ENCODE peak calls at places on chromosomes 13 and 19, in four cellular contexts. Z is HCT116, Y is HepG2, V is K562. O is an unnamed sample.
A peak's percentile ranks its signal among the peaks of the same experiment; 100 is the strongest.

GRCh38 chr13:102394158-102395053 is 7.4 kb downstream of the FGF14 start:
- DNase-seq in Z (no peak), Y (no peak), V (peak; percentile 83), O (peak; percentile 95)

GRCh38 chr19:8046569-8047165 is 5.9 kb upstream of the CCL25 start:
- DNase-seq in Z (no peak), Y (no peak), V (no peak), O (no peak)

GRCh38 chr13:43848250-43848649 is 31.3 kb downstream of the CCDC122 start:
- DNase-seq in Z (no peak), Y (peak; percentile 76), V (no peak), O (no peak)

GRCh38 chr19:38395381-38396127 is 7.1 kb downstream of the SPRED3 start:
- DNase-seq in Z (no peak), Y (no peak), V (no peak), O (no peak)

GRCh38 chr19:19461671-19462622 is 53.4 kb downstream of the TSSK6 start:
- DNase-seq in Z (no peak), Y (peak; percentile 65), V (peak; percentile 38), O (peak; percentile 94)

GRCh38 chr19:4347521-4347920 is 4.2 kb downstream of the MPND start:
- DNase-seq in Z (no peak), Y (no peak), V (no peak), O (no peak)

GRCh38 chr13:24050292-24050711 is 110.2 kb upstream of the SPATA13 start:
- DNase-seq in Z (no peak), Y (no peak), V (no peak), O (no peak)

GRCh38 chr13:79451500-79451962 is 29.4 kb upstream of the NDFIP2 start:
- DNase-seq in Z (no peak), Y (no peak), V (peak; percentile 90), O (peak; percentile 6)

GRCh38 chr19:15124572-15125231 is 17.5 kb downstream of the SYDE1 start:
- DNase-seq in Z (no peak), Y (peak; percentile 50), V (no peak), O (peak; percentile 88)

GRCh38 chr13:62678039-62678438 is 1262.4 kb upstream of the PCDH20 start:
- DNase-seq in Z (no peak), Y (no peak), V (no peak), O (no peak)

GRCh38 chr19:3133793-3134116 is 2.1 kb upstream of the GNA15 start:
- DNase-seq in Z (no peak), Y (no peak), V (no peak), O (no peak)

GRCh38 chr19:5926641-5927438 is 12.8 kb downstream of the CAPS start:
- DNase-seq in Z (no peak), Y (no peak), V (no peak), O (peak; percentile 83)

GRCh38 chr13:44609137-44609536 is 33.0 kb upstream of the TSC22D1 start:
- DNase-seq in Z (no peak), Y (no peak), V (no peak), O (no peak)

GRCh38 chr19:11203194-11204075 is 6.1 kb upstream of the KANK2 start:
- DNase-seq in Z (no peak), Y (peak; percentile 35), V (peak; percentile 79), O (peak; percentile 93)

GRCh38 chr13:94233401-94233800 is 246.1 kb downstream of the DCT start:
- DNase-seq in Z (no peak), Y (no peak), V (no peak), O (no peak)

GRCh38 chr13:20525144-20525600 is 485 bp downstream of the CRYL1 start:
- DNase-seq in Z (no peak), Y (peak; percentile 15), V (peak; percentile 30), O (no peak)

GRCh38 chr13:48624016-48624415 is 29.7 kb upstream of the CYSLTR2 start:
- DNase-seq in Z (no peak), Y (no peak), V (no peak), O (no peak)

GRCh38 chr19:30744741-30745475 is 372.7 kb downstream of the ZNF536 start:
- DNase-seq in Z (no peak), Y (no peak), V (no peak), O (no peak)

GRCh38 chr19:30879225-30879624 is 470.0 kb downstream of the TSHZ3 start:
- DNase-seq in Z (no peak), Y (no peak), V (no peak), O (peak; percentile 56)

GRCh38 chr13:78497702-78498319 is 105.5 kb downstream of the POU4F1 start:
- DNase-seq in Z (no peak), Y (no peak), V (no peak), O (peak; percentile 7)

GRCh38 chr13:30708541-30708940 is 26.8 kb upstream of the ALOX5AP start:
- DNase-seq in Z (no peak), Y (no peak), V (no peak), O (no peak)

GRCh38 chr19:35549174-35549788 is 3.9 kb downstream of the TMEM147 start:
- DNase-seq in Z (peak; percentile 34), Y (peak; percentile 76), V (peak; percentile 84), O (peak; percentile 83)
- TF ChIP-seq MAX in Z (no peak), Y (no peak), V (no peak), O (no peak)

GRCh38 chr13:42780044-42780443 is 1.3 kb upstream of the FAM216B start:
- DNase-seq in Z (no peak), Y (no peak), V (no peak), O (no peak)
- TF ChIP-seq ELF1 in Z (no peak), Y (no peak), V (no peak), O (no peak)

DNA sequence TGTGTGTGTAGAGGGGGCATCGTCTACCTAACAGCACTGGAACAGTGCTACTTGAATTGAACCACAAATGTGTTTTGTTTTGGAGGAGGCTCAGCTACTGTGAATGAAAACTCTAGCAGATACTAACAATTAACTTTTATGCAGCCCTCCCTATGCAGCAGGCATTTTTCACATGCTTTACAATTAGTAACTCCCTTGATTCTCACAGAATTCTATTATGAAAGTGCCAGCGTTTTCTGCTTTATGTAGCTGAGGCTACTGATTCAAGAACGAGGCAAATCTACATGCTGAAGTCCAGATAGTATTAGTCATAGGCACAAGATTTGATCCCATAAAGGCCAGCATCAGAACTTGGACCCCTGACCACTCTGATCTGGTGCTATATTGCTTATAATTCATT is 103.7 kb downstream of the MYO16 start:
- DNase-seq in Z (no peak), Y (no peak), V (no peak), O (no peak)
- H3K9ac ChIP-seq in Z (no peak overlapping the region), Y (no peak overlapping the region), V (no peak overlapping the region), O (no peak overlapping the region)

GRCh38 chr19:58584498-58585441 is 11.6 kb upstream of the MZF1 start:
- DNase-seq in Z (no peak), Y (no peak), V (peak; percentile 90), O (no peak)
- TF ChIP-seq MAX in Z (no peak), Y (no peak), V (peak; percentile 33), O (no peak)

GRCh38 chr19:55373993-55374757 is 2.5 kb upstream of the TMEM190 start:
- DNase-seq in Z (no peak), Y (no peak), V (no peak), O (peak; percentile 62)
- TF ChIP-seq ELF1 in Z (no peak), Y (no peak), V (no peak), O (no peak)

GRCh38 chr19:13005861-13006370 is 10.6 kb downstream of the NFIX start:
- DNase-seq in Z (no peak), Y (no peak), V (no peak), O (peak; percentile 20)
- H3K9ac ChIP-seq in Z (no peak overlapping the region), Y (no peak overlapping the region), V (peak overlapping the region; percentile 65), O (no peak overlapping the region)

GRCh38 chr19:53606031-53606430 is 25.8 kb upstream of the DPRX start:
- DNase-seq in Z (no peak), Y (no peak), V (no peak), O (no peak)
- TF ChIP-seq MAX in Z (no peak), Y (no peak), V (no peak), O (no peak)

GRCh38 chr13:52345048-52345447 is 60.9 kb downstream of the THSD1 start:
- DNase-seq in Z (no peak), Y (no peak), V (no peak), O (no peak)
- TF ChIP-seq ELF1 in Z (no peak), Y (no peak), V (no peak), O (no peak)

GRCh38 chr19:1786668-1787067 is 25.4 kb downstream of the ATP8B3 start:
- DNase-seq in Z (no peak), Y (no peak), V (no peak), O (no peak)
- H3K9ac ChIP-seq in Z (no peak overlapping the region), Y (no peak overlapping the region), V (peak overlapping the region; percentile 36), O (no peak overlapping the region)